ENCODE peak calls at places on chromosomes 6 and 20, in four cellular contexts. S is A549, W is GM12878, Z is HepG2. P is an unnamed sample.

GRCh38 chr20:60009826-60010616 is 51.8 kb downstream of the CDH26 start:
- DNase-seq in S (no peak), W (no peak), Z (no peak), P (peak; percentile 18)

GRCh38 chr20:4512891-4513550 is 208.7 kb upstream of the PRND start:
- DNase-seq in S (peak; percentile 74), W (no peak), Z (peak; percentile 38), P (no peak)

GRCh38 chr6:157020398-157021266 is 243.5 kb downstream of the ARID1B start:
- DNase-seq in S (peak; percentile 52), W (no peak), Z (peak; percentile 51), P (no peak)

GRCh38 chr6:42453649-42454427 is 2.1 kb upstream of the TRERF1 start:
- DNase-seq in S (peak; percentile 5), W (no peak), Z (no peak), P (no peak)

GRCh38 chr20:44969320-44969879 is 3.1 kb downstream of the STK4 start:
- DNase-seq in S (no peak), W (no peak), Z (no peak), P (no peak)

GRCh38 chr20:21808863-21809664 is 103.6 kb downstream of the PAX1 start:
- DNase-seq in S (peak; percentile 66), W (no peak), Z (peak; percentile 31), P (peak; percentile 73)

GRCh38 chr20:18188446-18188845 is 50.8 kb downstream of the KAT14 start:
- DNase-seq in S (no peak), W (no peak), Z (no peak), P (no peak)

GRCh38 chr20:58712823-58713731 is 20.5 kb downstream of the NPEPL1 start:
- DNase-seq in S (no peak), W (no peak), Z (no peak), P (no peak)

GRCh38 chr6:142675517-142675916 is 269.5 kb downstream of the HIVEP2 start:
- DNase-seq in S (no peak), W (no peak), Z (no peak), P (no peak)

GRCh38 chr20:24811020-24811419 is 138.0 kb upstream of the CST7 start:
- DNase-seq in S (no peak), W (no peak), Z (no peak), P (no peak)

DNA sequence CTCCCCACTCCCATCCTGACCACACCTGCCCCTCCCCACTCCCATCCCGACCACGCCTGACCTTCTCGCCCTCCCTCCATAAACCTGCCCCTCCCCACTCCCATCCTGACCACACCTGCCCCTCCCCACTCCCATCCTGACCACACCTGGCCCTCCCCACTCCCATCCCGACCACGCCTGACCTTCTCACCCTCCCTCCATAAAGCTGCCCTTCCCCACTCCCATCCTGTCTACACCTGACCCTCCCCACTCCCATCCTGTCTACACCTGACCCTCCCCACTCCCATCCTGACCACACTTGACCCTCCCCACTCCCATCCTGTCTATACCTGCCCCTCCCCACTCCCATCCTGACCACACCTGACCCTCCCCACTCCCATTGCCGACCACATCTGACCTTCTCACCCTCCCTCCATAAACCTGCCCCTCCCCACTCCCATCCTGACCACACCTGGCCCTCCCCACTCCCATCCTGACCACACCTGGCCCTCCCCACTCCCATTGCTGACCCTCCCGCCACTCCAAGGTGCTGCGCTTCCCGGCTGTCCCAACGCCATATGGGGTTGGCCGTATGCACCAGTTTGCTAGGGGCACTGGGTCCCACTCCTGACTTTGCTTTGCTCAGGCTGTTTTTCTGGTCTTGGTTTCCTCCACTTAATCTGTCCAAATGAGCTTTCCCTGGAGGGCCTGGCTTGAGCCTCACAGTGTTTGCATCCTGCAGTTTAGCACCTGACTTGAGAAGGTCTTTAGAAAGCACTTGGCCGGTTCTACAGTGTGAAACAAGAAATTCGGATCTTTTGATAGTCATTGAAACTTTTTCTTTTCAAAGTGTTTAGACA is 2.9 kb downstream of the KIF25 start:
- DNase-seq in S (no peak), W (no peak), Z (no peak), P (no peak)
- TF ChIP-seq CHD4 in S (no peak), W (no peak), Z (no peak), P (no peak)

GRCh38 chr6:15246217-15247211 is 645 bp downstream of the JARID2 start:
- DNase-seq in S (no peak), W (no peak), Z (no peak), P (peak; percentile 60)
- TF ChIP-seq CHD4 in S (no peak), W (peak; percentile 5), Z (no peak), P (no peak)

DNA sequence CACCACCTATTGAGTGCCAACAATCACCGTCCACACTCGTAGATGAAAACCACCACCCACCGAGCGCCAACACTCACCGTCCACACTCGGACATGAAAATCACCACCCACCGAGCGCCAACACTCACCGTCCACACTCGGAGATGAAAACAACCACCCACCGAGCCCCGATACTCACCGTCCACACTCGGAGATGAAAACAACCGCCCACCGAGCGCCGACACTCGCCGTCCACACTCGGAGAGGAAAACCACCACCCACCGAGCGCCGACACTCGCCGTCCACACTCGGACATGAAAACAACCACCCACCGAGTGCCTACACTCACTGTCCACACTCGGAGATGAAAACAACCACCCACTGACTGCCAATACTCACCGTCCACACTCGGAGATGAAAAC is 129.3 kb downstream of the IRF4 start:
- DNase-seq in S (no peak), W (no peak), Z (no peak), P (no peak)
- TF ChIP-seq CHD4 in S (no peak), W (no peak), Z (no peak), P (no peak)

DNA sequence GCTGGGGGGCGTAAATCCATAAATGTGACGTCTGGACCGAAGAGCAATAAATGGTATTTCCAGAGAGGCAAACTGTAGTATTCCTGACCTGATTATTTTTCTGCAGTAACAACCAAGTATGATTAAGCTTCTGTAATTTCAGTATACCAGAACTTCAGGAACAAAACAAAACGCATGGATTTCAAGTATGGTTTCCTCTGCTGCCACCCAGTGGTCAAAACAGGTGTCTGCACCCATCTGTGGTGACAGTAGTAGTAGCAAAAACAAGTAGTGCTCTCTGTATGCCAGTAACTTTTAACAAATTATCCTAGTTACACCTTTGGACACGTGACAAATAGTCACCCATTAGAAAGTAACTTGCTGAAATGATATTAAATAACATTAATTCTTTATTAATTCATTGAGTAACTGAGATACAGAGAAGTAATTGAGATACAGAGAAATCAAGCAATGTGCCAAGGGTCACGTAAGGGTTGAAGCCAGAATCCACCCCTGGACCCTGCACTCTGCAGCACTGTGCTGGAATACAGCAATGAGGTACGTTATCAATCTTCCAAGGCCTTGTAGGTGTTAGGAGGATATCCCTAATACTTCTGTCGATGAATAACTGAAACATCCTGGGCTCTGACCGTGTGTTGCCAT is 7.9 kb downstream of the CALHM4 start:
- DNase-seq in S (peak; percentile 9), W (no peak), Z (peak; percentile 70), P (peak; percentile 70)
- TF ChIP-seq CHD4 in S (no peak), W (no peak), Z (no peak), P (no peak)

DNA sequence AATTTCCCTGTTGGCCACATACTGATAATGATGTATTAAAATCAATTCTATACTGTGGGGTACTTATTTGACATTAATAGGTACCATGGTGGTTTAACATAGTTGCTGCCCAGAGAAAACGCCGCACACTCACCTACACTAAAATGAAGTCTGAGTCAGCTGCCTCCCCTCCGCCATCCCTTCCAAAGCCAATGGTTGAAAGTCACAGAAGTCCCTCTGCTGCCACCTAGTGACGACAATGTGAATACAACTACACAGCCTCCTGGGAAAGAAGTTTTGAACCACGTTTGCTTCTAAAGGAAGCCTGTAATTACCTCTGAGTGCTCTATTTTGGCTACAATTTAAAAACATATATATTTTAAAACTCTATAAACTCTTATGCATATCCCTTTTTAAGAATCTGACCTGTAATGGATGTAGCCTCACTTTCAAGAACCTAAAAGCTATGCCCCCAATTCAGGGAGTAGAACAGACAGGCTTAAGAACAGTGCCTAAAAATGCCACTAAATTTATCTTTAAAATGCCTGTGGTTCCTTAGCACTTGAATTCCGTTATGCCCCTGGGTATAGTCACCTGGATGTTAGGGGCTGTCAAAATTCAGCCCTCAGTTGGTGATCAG is 20.6 kb upstream of the ECI2 start:
- DNase-seq in S (peak; percentile 63), W (no peak), Z (peak; percentile 84), P (peak; percentile 84)
- TF ChIP-seq CHD4 in S (no peak), W (no peak), Z (no peak), P (no peak)

P was measured in K562.